ENCODE peak calls at places on chromosomes 12 and 14, in six cellular contexts. Q, Z, M, T, E and G are unnamed samples.

GRCh38 chr14:75993567-75994041 is 8.0 kb downstream of the IFT43 start:
- DNase-seq in E (no peak), Z (no peak), M (peak; percentile 47), T (no peak), Q (no peak), G (no peak)

GRCh38 chr14:93056840-93057585 is 58.7 kb downstream of the ITPK1 start:
- DNase-seq in T (no peak), Q (no peak), E (no peak), M (no peak), Z (no peak), G (peak; percentile 50)

GRCh38 chr14:82999802-83000201 is 1466.1 kb upstream of the SEL1L start:
- DNase-seq in Q (no peak), E (no peak), Z (no peak), T (no peak), M (no peak), G (peak; percentile 6)

GRCh38 chr12:94134226-94134795 is 14.1 kb upstream of the PLXNC1 start:
- DNase-seq in Q (no peak), Z (peak; percentile 71), T (no peak), M (peak; percentile 78), E (no peak), G (peak; percentile 82)

GRCh38 chr14:37142835-37143499 is 29.4 kb downstream of the SLC25A21 start:
- DNase-seq in T (no peak), E (no peak), M (no peak), Q (no peak), Z (no peak), G (peak; percentile 68)

GRCh38 chr14:92513204-92513965 is at the start of gene RIN3:
- DNase-seq in E (peak; percentile 61), T (no peak), Z (peak; percentile 46), Q (peak; percentile 53), M (peak; percentile 74), G (peak; percentile 84)

GRCh38 chr14:100223332-100224171 is 15.4 kb upstream of the YY1 start:
- DNase-seq in Q (no peak), E (no peak), T (no peak), M (peak; percentile 34), Z (no peak), G (no peak)

GRCh38 chr12:77940566-77940965 is 109.9 kb downstream of the NAV3 start:
- DNase-seq in T (no peak), E (no peak), Z (no peak), M (no peak), Q (no peak), G (peak; percentile 72)

GRCh38 chr14:59044707-59045106 is 143.8 kb upstream of the DAAM1 start:
- DNase-seq in M (no peak), Z (no peak), E (no peak), T (no peak), Q (no peak), G (no peak)

GRCh38 chr14:62162998-62163589 is 400.9 kb downstream of the SNAPC1 start:
- DNase-seq in E (no peak), T (no peak), Q (no peak), M (peak; percentile 64), Z (peak; percentile 23), G (peak; percentile 71)

GRCh38 chr14:37457334-37457733 is 137.7 kb downstream of the FOXA1 start:
- DNase-seq in E (no peak), T (no peak), M (no peak), Z (no peak), Q (no peak), G (no peak)

GRCh38 chr12:25480145-25480544 is 72.9 kb downstream of the LMNTD1 start:
- DNase-seq in Z (no peak), M (no peak), E (no peak), Q (no peak), T (no peak), G (peak; percentile 12)

GRCh38 chr14:79631276-79631675 is 580.0 kb downstream of the DIO2 start:
- DNase-seq in E (no peak), M (no peak), Z (no peak), Q (no peak), T (no peak), G (no peak)

GRCh38 chr12:9751204-9752144 is 9.2 kb downstream of the CD69 start:
- DNase-seq in Z (peak; percentile 36), E (no peak), M (no peak), T (no peak), Q (no peak), G (peak; percentile 69)

GRCh38 chr12:99201906-99202645 is 445.5 kb upstream of the GARIN6 start:
- DNase-seq in M (no peak), Z (no peak), T (no peak), E (no peak), Q (no peak), G (no peak)

GRCh38 chr14:63727231-63727735 is 582 bp downstream of the SGPP1 start:
- DNase-seq in T (peak; percentile 17), Q (peak; percentile 31), E (peak; percentile 33), M (peak; percentile 66), Z (peak; percentile 15), G (peak; percentile 80)

GRCh38 chr14:98507269-98507668 is 764.7 kb downstream of the BCL11B start:
- DNase-seq in E (no peak), Z (no peak), T (no peak), Q (no peak), M (no peak), G (no peak)

GRCh38 chr14:68645371-68645770 is 147.5 kb downstream of the ZFP36L1 start:
- DNase-seq in M (no peak), Z (no peak), T (no peak), Q (no peak), E (no peak), G (no peak)

GRCh38 chr14:34027130-34027989 is 76.5 kb upstream of the EGLN3 start:
- DNase-seq in M (no peak), Q (no peak), T (no peak), E (no peak), Z (no peak), G (no peak)

GRCh38 chr12:10957741-10958140 is 18.7 kb upstream of the TAS2R14 start:
- DNase-seq in T (no peak), Z (no peak), M (no peak), E (no peak), Q (no peak), G (peak; percentile 8)

GRCh38 chr12:108612788-108613282 is 15.0 kb upstream of the TMEM119 start:
- DNase-seq in T (no peak), E (no peak), M (no peak), Q (no peak), Z (no peak), G (no peak)

GRCh38 chr12:64729909-64730584 is 29.2 kb downstream of the GNS start:
- DNase-seq in Z (no peak), M (no peak), Q (no peak), E (no peak), T (no peak), G (no peak)

GRCh38 chr12:10721654-10722501 is 1.2 kb downstream of the YBX3 start:
- DNase-seq in T (peak; percentile 94), M (peak; percentile 93), Q (peak; percentile 94), Z (peak; percentile 78), E (peak; percentile 88), G (peak; percentile 97)

GRCh38 chr12:89947437-89948265 is 239.0 kb upstream of the ATP2B1 start:
- DNase-seq in M (peak; percentile 77), T (no peak), E (no peak), Z (peak; percentile 60), Q (peak; percentile 39), G (peak; percentile 90)

GRCh38 chr14:56129941-56130340 is 11.7 kb downstream of the PELI2 start:
- DNase-seq in Z (no peak), E (no peak), M (no peak), Q (no peak), T (no peak), G (peak; percentile 22)

GRCh38 chr14:56135001-56135400 is 16.8 kb downstream of the PELI2 start:
- DNase-seq in M (no peak), Q (no peak), E (no peak), Z (no peak), T (no peak), G (peak; percentile 25)

GRCh38 chr14:56131004-56131864 is 13.0 kb downstream of the PELI2 start:
- DNase-seq in E (no peak), Q (no peak), T (no peak), M (no peak), Z (no peak), G (no peak)

GRCh38 chr14:56133547-56133946 is 15.3 kb downstream of the PELI2 start:
- DNase-seq in E (no peak), Z (no peak), M (no peak), T (no peak), Q (no peak), G (no peak)

DNA sequence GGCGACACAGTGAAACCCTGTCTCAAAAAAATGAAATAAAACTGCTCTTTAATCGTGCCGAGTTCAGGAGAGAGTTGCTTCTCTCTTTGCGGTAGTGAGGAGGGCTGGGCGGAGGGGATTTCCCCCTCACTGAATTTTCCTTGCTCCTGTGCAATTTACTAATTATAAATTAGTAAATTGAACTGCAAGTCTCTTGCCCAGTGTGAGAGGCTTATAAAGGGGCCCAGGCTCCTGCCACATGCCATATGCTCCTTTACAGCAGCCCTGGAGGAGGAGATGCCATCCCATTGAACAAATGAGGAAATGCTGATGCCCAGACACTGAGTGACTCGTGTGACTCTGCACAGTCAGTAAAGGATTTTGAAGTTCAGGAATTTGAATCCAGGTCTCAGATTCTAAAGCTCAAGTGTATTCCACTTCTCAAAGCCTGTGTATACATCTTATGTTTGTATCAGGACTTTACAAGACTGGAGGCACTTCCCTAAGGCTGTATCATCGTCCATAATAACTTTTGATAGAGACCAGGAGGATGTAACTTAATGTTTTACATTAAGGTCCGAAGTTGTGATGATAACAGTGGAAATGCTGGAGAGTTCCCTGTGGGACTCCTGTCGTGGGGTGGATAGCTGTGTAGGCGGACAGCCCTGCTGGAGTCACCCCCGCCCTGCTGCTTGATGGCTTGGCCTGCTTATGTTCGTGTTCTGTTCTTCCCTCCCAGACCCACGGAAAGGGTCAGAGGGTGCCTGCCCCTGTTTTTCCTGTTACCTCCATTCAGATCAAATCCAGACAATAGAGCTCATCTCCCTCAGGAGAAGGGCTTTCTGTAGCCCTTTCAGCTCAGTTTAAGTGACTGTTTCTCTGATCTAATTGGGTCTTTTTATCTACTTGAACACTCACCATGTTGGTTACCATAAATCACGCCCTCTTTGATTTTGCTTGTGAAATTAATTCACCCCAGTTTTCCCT is 13.9 kb downstream of the PELI2 start:
- DNase-seq in Q (no peak), E (no peak), M (no peak), Z (no peak), T (no peak), G (no peak)
- H3K4me1 ChIP-seq in Q (peaks cover 7% of the 10 kb centered on the region), E (peaks cover 52% of the 10 kb centered on the region), M (peaks cover 10% of the 10 kb centered on the region), Z (no peaks in the 10 kb centered on the region), T (no peaks in the 10 kb centered on the region), G (peaks cover 4% of the 10 kb centered on the region)

GRCh38 chr12:45742590-45742989 is 13.1 kb downstream of the ARID2 start:
- DNase-seq in M (no peak), Z (no peak), E (no peak), Q (no peak), T (no peak), G (no peak)
- H3K4me1 ChIP-seq in M (no peaks in the 10 kb centered on the region), Z (no peaks in the 10 kb centered on the region), E (peaks cover 7% of the 10 kb centered on the region), Q (no peaks in the 10 kb centered on the region), T (no peaks in the 10 kb centered on the region), G (no peaks in the 10 kb centered on the region)

DNA sequence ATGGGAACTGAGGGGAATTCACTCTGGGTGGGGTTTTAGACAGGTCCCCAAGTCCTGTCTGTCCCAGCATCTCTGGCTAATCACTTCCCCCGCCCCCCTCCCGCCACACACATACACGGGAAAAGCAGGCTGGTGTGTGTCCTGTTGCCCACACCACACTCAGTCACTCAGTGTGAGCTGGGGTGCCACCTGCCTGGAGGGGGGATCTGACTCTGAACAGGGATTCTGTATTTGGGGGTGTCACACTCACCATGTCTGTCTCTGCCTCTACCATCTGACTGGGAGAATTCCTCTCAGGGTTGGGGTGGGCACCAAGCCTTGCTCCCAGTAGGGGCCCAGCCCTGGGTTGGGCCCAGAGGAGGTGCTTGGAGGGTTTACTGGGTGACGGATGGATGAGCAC is 31.1 kb downstream of the SH2B3 start:
- DNase-seq in E (no peak), Q (no peak), M (no peak), Z (no peak), T (no peak), G (no peak)
- H3K4me1 ChIP-seq in E (peaks cover 91% of the 10 kb centered on the region), Q (peaks cover 3% of the 10 kb centered on the region), M (peaks cover 24% of the 10 kb centered on the region), Z (peaks cover 30% of the 10 kb centered on the region), T (no peaks in the 10 kb centered on the region), G (peaks cover 63% of the 10 kb centered on the region)

GRCh38 chr14:53842938-53843337 is 113.7 kb downstream of the BMP4 start:
- DNase-seq in E (no peak), Q (no peak), T (no peak), Z (peak; percentile 50), M (peak; percentile 50), G (no peak)
- H3K4me1 ChIP-seq in E (no peaks in the 10 kb centered on the region), Q (no peaks in the 10 kb centered on the region), T (no peaks in the 10 kb centered on the region), Z (peaks cover 63% of the 10 kb centered on the region), M (peaks cover 4% of the 10 kb centered on the region), G (no peaks in the 10 kb centered on the region)